ENCODE peak calls at places on chromosomes 1 and 21, in ten cellular contexts. C, K, S, Y, L, H, U, O, R and P are unnamed samples.

GRCh38 chr1:55725378-55725777 is 510.2 kb upstream of the USP24 start:
- DNase-seq in L (no peak), K (no peak), H (peak; percentile 17), U (no peak), C (no peak), Y (no peak), R (peak; percentile 60), O (no peak), S (no peak), P (no peak)

GRCh38 chr1:197017558-197018146 is 40.3 kb downstream of the CFHR5 start:
- DNase-seq in S (no peak), L (no peak), H (no peak), Y (peak; percentile 3), O (no peak), K (no peak), C (no peak), R (no peak), U (no peak), P (no peak)

GRCh38 chr1:7644906-7645750 is 126.0 kb upstream of the VAMP3 start:
- DNase-seq in C (no peak), R (peak; percentile 21), K (no peak), S (no peak), Y (no peak), L (no peak), O (no peak), H (no peak), U (no peak), P (no peak)

GRCh38 chr21:46223217-46223616 is 5.4 kb downstream of the LSS start:
- DNase-seq in S (no peak), H (no peak), L (no peak), Y (no peak), U (no peak), C (no peak), R (no peak), K (no peak), O (no peak), P (no peak)

GRCh38 chr1:149848811-149849210 is 50.6 kb upstream of the BOLA1 start:
- DNase-seq in K (no peak), O (no peak), Y (peak; percentile 17), U (peak; percentile 5), R (no peak), L (no peak), H (no peak), S (no peak), C (no peak), P (peak; percentile 2)

GRCh38 chr1:95384570-95384969 is 150.6 kb downstream of the RWDD3 start:
- DNase-seq in H (no peak), C (no peak), R (peak; percentile 41), U (peak; percentile 29), L (no peak), O (no peak), K (peak; percentile 41), Y (no peak), S (no peak), P (no peak)

GRCh38 chr1:221241592-221241991 is 362.3 kb downstream of the HLX start:
- DNase-seq in U (no peak), R (no peak), K (no peak), L (no peak), C (no peak), Y (no peak), O (no peak), S (no peak), H (no peak), P (no peak)

GRCh38 chr1:156834322-156834721 is 17.7 kb upstream of the SH2D2A start:
- DNase-seq in O (no peak), H (no peak), R (no peak), L (no peak), S (no peak), Y (no peak), K (no peak), U (no peak), C (no peak), P (no peak)

GRCh38 chr1:67749844-67750689 is 65.1 kb downstream of the GADD45A start:
- DNase-seq in U (no peak), L (peak; percentile 85), R (peak; percentile 82), K (no peak), O (no peak), Y (peak; percentile 91), S (no peak), C (peak; percentile 69), H (peak; percentile 77), P (no peak)

GRCh38 chr1:163084330-163084729 is 15.2 kb downstream of the RGS4 start:
- DNase-seq in S (no peak), K (no peak), O (no peak), Y (no peak), H (peak; percentile 61), C (peak; percentile 55), U (no peak), L (no peak), R (no peak), P (no peak)

GRCh38 chr1:19798486-19799232 is 1.1 kb downstream of the TMCO4 start:
- DNase-seq in Y (no peak), U (no peak), R (no peak), S (no peak), H (no peak), O (no peak), K (no peak), C (no peak), L (no peak), P (no peak)

GRCh38 chr21:33028759-33029511 is 3.2 kb downstream of the OLIG2 start:
- DNase-seq in R (no peak), C (no peak), H (no peak), S (no peak), K (peak; percentile 54), U (no peak), O (peak; percentile 12), Y (no peak), L (no peak), P (peak; percentile 29)

GRCh38 chr21:29261555-29262540 is 36.9 kb upstream of the BACH1 start:
- DNase-seq in C (no peak), L (no peak), Y (no peak), K (no peak), S (no peak), U (no peak), R (peak; percentile 60), H (peak; percentile 41), O (no peak), P (no peak)

GRCh38 chr1:20735581-20736111 is 3.1 kb upstream of the SH2D5 start:
- DNase-seq in C (no peak), U (no peak), K (no peak), Y (no peak), S (no peak), L (no peak), H (no peak), R (peak; percentile 85), O (no peak), P (no peak)

GRCh38 chr1:39970274-39970673 is 15.3 kb downstream of the MFSD2A start:
- DNase-seq in O (no peak), R (no peak), C (no peak), Y (no peak), K (no peak), S (no peak), L (no peak), U (no peak), H (no peak), P (no peak)

GRCh38 chr1:17503146-17503545 is 36.4 kb upstream of the ARHGEF10L start:
- DNase-seq in R (no peak), H (no peak), C (no peak), L (no peak), U (no peak), Y (no peak), S (no peak), O (no peak), K (no peak), P (no peak)

GRCh38 chr1:72442251-72442650 is 159.9 kb upstream of the NEGR1 start:
- DNase-seq in S (no peak), L (no peak), C (no peak), Y (no peak), K (no peak), H (peak; percentile 15), R (no peak), U (no peak), O (no peak), P (no peak)

GRCh38 chr1:47180603-47181094 is 9.2 kb downstream of the PDZK1IP1 start:
- DNase-seq in C (no peak), R (no peak), L (no peak), Y (no peak), U (no peak), H (no peak), O (no peak), S (no peak), K (no peak), P (no peak)

GRCh38 chr1:10737268-10737624 is 59.2 kb downstream of the CASZ1 start:
- DNase-seq in L (no peak), K (no peak), R (no peak), C (no peak), S (no peak), U (no peak), O (no peak), H (no peak), Y (no peak), P (no peak)

GRCh38 chr1:169235568-169235967 is 129.1 kb downstream of the ATP1B1 start:
- DNase-seq in C (no peak), K (no peak), L (no peak), Y (no peak), S (no peak), R (no peak), H (no peak), O (no peak), U (no peak), P (no peak)

GRCh38 chr1:65772607-65773006 is 20.1 kb upstream of the PDE4B start:
- DNase-seq in Y (no peak), H (no peak), R (no peak), C (no peak), U (no peak), K (no peak), L (no peak), O (no peak), S (no peak), P (no peak)

GRCh38 chr1:19676438-19676922 is 11.8 kb downstream of the HTR6 start:
- DNase-seq in S (no peak), C (peak; percentile 39), Y (peak; percentile 52), R (peak; percentile 70), O (no peak), L (peak; percentile 32), K (peak; percentile 97), H (peak; percentile 32), U (peak; percentile 48), P (no peak)

GRCh38 chr1:10663668-10664035 is 132.8 kb downstream of the CASZ1 start:
- DNase-seq in L (no peak), Y (no peak), R (no peak), K (peak; percentile 97), C (no peak), O (no peak), H (no peak), U (no peak), S (no peak), P (peak; percentile 17)

GRCh38 chr21:8994640-8995511 is 1526.5 kb upstream of the TPTE start:
- DNase-seq in R (no peak), L (no peak), S (no peak), C (no peak), O (no peak), K (no peak), U (no peak), H (no peak), Y (peak; percentile 83), P (no peak)

GRCh38 chr1:20248954-20249612 is 41.6 kb upstream of the VWA5B1 start:
- DNase-seq in K (no peak), Y (no peak), S (peak; percentile 19), O (no peak), H (no peak), L (no peak), U (peak; percentile 48), R (no peak), C (no peak), P (no peak)

GRCh38 chr1:5972198-5972520 is 20.1 kb downstream of the NPHP4 start:
- DNase-seq in O (no peak), S (no peak), Y (no peak), C (no peak), H (no peak), L (no peak), K (no peak), R (no peak), U (no peak), P (no peak)

GRCh38 chr1:94976996-94977548 is 50.2 kb upstream of the CNN3 start:
- DNase-seq in O (no peak), U (no peak), S (no peak), L (no peak), H (no peak), R (no peak), C (no peak), Y (no peak), K (no peak), P (no peak)

GRCh38 chr1:245765241-245766000 is 610.6 kb downstream of the KIF26B start:
- DNase-seq in K (no peak), S (no peak), R (no peak), L (peak; percentile 5), C (peak; percentile 63), O (no peak), U (no peak), H (peak; percentile 43), Y (no peak), P (no peak)